ENCODE peak calls at places on chromosome 1, in ten cellular contexts. One of them, this sample, is unnamed.

GRCh38 chr1:54001620-54002019 is 16.4 kb downstream of the LDLRAD1 start:
- DNase-seq in kidney: no peak
- DNase-seq in mucosa of descending colon: no peak
- DNase-seq in lower leg skin: no peak
- DNase-seq in uterus: no peak
- DNase-seq in Peyer's patch: no peak
- DNase-seq in tibial artery: no peak
- DNase-seq in cardiac fibroblast: no peak
- DNase-seq in endothelial cell of umbilical vein: no peak
- DNase-seq in CD8-positive, alpha-beta T cell: no peak
- DNase-seq in this sample: no peak

GRCh38 chr1:66557157-66557556 is 23.2 kb downstream of the SGIP1 start:
- DNase-seq in kidney: no peak
- DNase-seq in mucosa of descending colon: no peak
- DNase-seq in lower leg skin: no peak
- DNase-seq in uterus: no peak
- DNase-seq in Peyer's patch: no peak
- DNase-seq in tibial artery: no peak
- DNase-seq in cardiac fibroblast: no peak
- DNase-seq in endothelial cell of umbilical vein: no peak
- DNase-seq in CD8-positive, alpha-beta T cell: no peak
- DNase-seq in this sample: no peak

GRCh38 chr1:199854681-199855321 is 172.7 kb upstream of the NR5A2 start:
- DNase-seq in kidney: no peak
- DNase-seq in mucosa of descending colon: no peak
- DNase-seq in lower leg skin: no peak
- DNase-seq in uterus: no peak
- DNase-seq in Peyer's patch: no peak
- DNase-seq in tibial artery: no peak
- DNase-seq in cardiac fibroblast: peak; percentile 55
- DNase-seq in endothelial cell of umbilical vein: peak; percentile 31
- DNase-seq in CD8-positive, alpha-beta T cell: no peak
- DNase-seq in this sample: no peak

GRCh38 chr1:179807691-179808485 is 64.8 kb downstream of the FAM163A start:
- DNase-seq in kidney: no peak
- DNase-seq in mucosa of descending colon: no peak
- DNase-seq in lower leg skin: no peak
- DNase-seq in uterus: no peak
- DNase-seq in Peyer's patch: no peak
- DNase-seq in tibial artery: no peak
- DNase-seq in cardiac fibroblast: peak; percentile 95
- DNase-seq in endothelial cell of umbilical vein: peak; percentile 11
- DNase-seq in CD8-positive, alpha-beta T cell: no peak
- DNase-seq in this sample: no peak

GRCh38 chr1:236862615-236863211 is 67.6 kb downstream of the MTR start:
- DNase-seq in kidney: no peak
- DNase-seq in mucosa of descending colon: peak; percentile 9
- DNase-seq in lower leg skin: no peak
- DNase-seq in uterus: no peak
- DNase-seq in Peyer's patch: no peak
- DNase-seq in tibial artery: peak; percentile 34
- DNase-seq in cardiac fibroblast: peak; percentile 7
- DNase-seq in endothelial cell of umbilical vein: no peak
- DNase-seq in CD8-positive, alpha-beta T cell: no peak
- DNase-seq in this sample: no peak

GRCh38 chr1:115476616-115477015 is 138.6 kb upstream of the NGF start:
- DNase-seq in kidney: no peak
- DNase-seq in mucosa of descending colon: no peak
- DNase-seq in lower leg skin: no peak
- DNase-seq in uterus: no peak
- DNase-seq in Peyer's patch: no peak
- DNase-seq in tibial artery: no peak
- DNase-seq in cardiac fibroblast: no peak
- DNase-seq in endothelial cell of umbilical vein: no peak
- DNase-seq in CD8-positive, alpha-beta T cell: no peak
- DNase-seq in this sample: no peak

GRCh38 chr1:224565186-224565585 is 50.9 kb upstream of the CNIH3 start:
- DNase-seq in kidney: no peak
- DNase-seq in mucosa of descending colon: no peak
- DNase-seq in lower leg skin: peak; percentile 18
- DNase-seq in uterus: no peak
- DNase-seq in Peyer's patch: no peak
- DNase-seq in tibial artery: no peak
- DNase-seq in cardiac fibroblast: peak; percentile 96
- DNase-seq in endothelial cell of umbilical vein: peak; percentile 16
- DNase-seq in CD8-positive, alpha-beta T cell: no peak
- DNase-seq in this sample: no peak

GRCh38 chr1:163824006-163824405 is 502.3 kb downstream of the NUF2 start:
- DNase-seq in kidney: no peak
- DNase-seq in mucosa of descending colon: peak; percentile 4
- DNase-seq in lower leg skin: no peak
- DNase-seq in uterus: peak; percentile 40
- DNase-seq in Peyer's patch: no peak
- DNase-seq in tibial artery: no peak
- DNase-seq in cardiac fibroblast: peak; percentile 95
- DNase-seq in endothelial cell of umbilical vein: peak; percentile 70
- DNase-seq in CD8-positive, alpha-beta T cell: no peak
- DNase-seq in this sample: no peak

GRCh38 chr1:31510304-31510703 is 66.0 kb upstream of the TINAGL1 start:
- DNase-seq in kidney: no peak
- DNase-seq in mucosa of descending colon: no peak
- DNase-seq in lower leg skin: no peak
- DNase-seq in uterus: no peak
- DNase-seq in Peyer's patch: no peak
- DNase-seq in tibial artery: no peak
- DNase-seq in cardiac fibroblast: no peak
- DNase-seq in endothelial cell of umbilical vein: no peak
- DNase-seq in CD8-positive, alpha-beta T cell: no peak
- DNase-seq in this sample: no peak

GRCh38 chr1:159307338-159307737 is 5.2 kb downstream of the FCER1A start:
- DNase-seq in kidney: no peak
- DNase-seq in mucosa of descending colon: no peak
- DNase-seq in lower leg skin: no peak
- DNase-seq in uterus: no peak
- DNase-seq in Peyer's patch: no peak
- DNase-seq in tibial artery: no peak
- DNase-seq in cardiac fibroblast: no peak
- DNase-seq in endothelial cell of umbilical vein: no peak
- DNase-seq in CD8-positive, alpha-beta T cell: no peak
- DNase-seq in this sample: no peak

GRCh38 chr1:65440322-65440864 is 19.9 kb downstream of the LEPR start:
- DNase-seq in kidney: no peak
- DNase-seq in mucosa of descending colon: no peak
- DNase-seq in lower leg skin: no peak
- DNase-seq in uterus: no peak
- DNase-seq in Peyer's patch: no peak
- DNase-seq in tibial artery: no peak
- DNase-seq in cardiac fibroblast: no peak
- DNase-seq in endothelial cell of umbilical vein: no peak
- DNase-seq in CD8-positive, alpha-beta T cell: no peak
- DNase-seq in this sample: no peak

GRCh38 chr1:209490013-209490412 is 93.5 kb upstream of the CAMK1G start:
- DNase-seq in kidney: no peak
- DNase-seq in mucosa of descending colon: no peak
- DNase-seq in lower leg skin: no peak
- DNase-seq in uterus: no peak
- DNase-seq in Peyer's patch: no peak
- DNase-seq in tibial artery: no peak
- DNase-seq in cardiac fibroblast: peak; percentile 35
- DNase-seq in endothelial cell of umbilical vein: no peak
- DNase-seq in CD8-positive, alpha-beta T cell: no peak
- DNase-seq in this sample: no peak

GRCh38 chr1:209491031-209491430 is 92.5 kb upstream of the CAMK1G start:
- DNase-seq in kidney: no peak
- DNase-seq in mucosa of descending colon: no peak
- DNase-seq in lower leg skin: no peak
- DNase-seq in uterus: no peak
- DNase-seq in Peyer's patch: no peak
- DNase-seq in tibial artery: no peak
- DNase-seq in cardiac fibroblast: no peak
- DNase-seq in endothelial cell of umbilical vein: no peak
- DNase-seq in CD8-positive, alpha-beta T cell: no peak
- DNase-seq in this sample: no peak

GRCh38 chr1:209491897-209492296 is 91.6 kb upstream of the CAMK1G start:
- DNase-seq in kidney: no peak
- DNase-seq in mucosa of descending colon: no peak
- DNase-seq in lower leg skin: no peak
- DNase-seq in uterus: no peak
- DNase-seq in Peyer's patch: no peak
- DNase-seq in tibial artery: no peak
- DNase-seq in cardiac fibroblast: no peak
- DNase-seq in endothelial cell of umbilical vein: no peak
- DNase-seq in CD8-positive, alpha-beta T cell: no peak
- DNase-seq in this sample: no peak

GRCh38 chr1:209493584-209493983 is 89.9 kb upstream of the CAMK1G start:
- DNase-seq in kidney: no peak
- DNase-seq in mucosa of descending colon: no peak
- DNase-seq in lower leg skin: no peak
- DNase-seq in uterus: no peak
- DNase-seq in Peyer's patch: no peak
- DNase-seq in tibial artery: no peak
- DNase-seq in cardiac fibroblast: no peak
- DNase-seq in endothelial cell of umbilical vein: no peak
- DNase-seq in CD8-positive, alpha-beta T cell: no peak
- DNase-seq in this sample: no peak

GRCh38 chr1:209491496-209491895 is 92.0 kb upstream of the CAMK1G start:
- DNase-seq in kidney: no peak
- DNase-seq in mucosa of descending colon: no peak
- DNase-seq in lower leg skin: no peak
- DNase-seq in uterus: no peak
- DNase-seq in Peyer's patch: no peak
- DNase-seq in tibial artery: no peak
- DNase-seq in cardiac fibroblast: no peak
- DNase-seq in endothelial cell of umbilical vein: no peak
- DNase-seq in CD8-positive, alpha-beta T cell: no peak
- DNase-seq in this sample: no peak
- H3K4me3 ChIP-seq in kidney: no peak overlapping the region
- H3K4me3 ChIP-seq in mucosa of descending colon: no peak overlapping the region
- H3K4me3 ChIP-seq in lower leg skin: no peak overlapping the region
- H3K4me3 ChIP-seq in uterus: no peak overlapping the region
- H3K4me3 ChIP-seq in Peyer's patch: no peak overlapping the region
- H3K4me3 ChIP-seq in tibial artery: no peak overlapping the region
- H3K4me3 ChIP-seq in cardiac fibroblast: no peak overlapping the region
- H3K4me3 ChIP-seq in endothelial cell of umbilical vein: no peak overlapping the region
- H3K4me3 ChIP-seq in CD8-positive, alpha-beta T cell: no peak overlapping the region
- H3K4me3 ChIP-seq in this sample: no peak overlapping the region

DNA sequence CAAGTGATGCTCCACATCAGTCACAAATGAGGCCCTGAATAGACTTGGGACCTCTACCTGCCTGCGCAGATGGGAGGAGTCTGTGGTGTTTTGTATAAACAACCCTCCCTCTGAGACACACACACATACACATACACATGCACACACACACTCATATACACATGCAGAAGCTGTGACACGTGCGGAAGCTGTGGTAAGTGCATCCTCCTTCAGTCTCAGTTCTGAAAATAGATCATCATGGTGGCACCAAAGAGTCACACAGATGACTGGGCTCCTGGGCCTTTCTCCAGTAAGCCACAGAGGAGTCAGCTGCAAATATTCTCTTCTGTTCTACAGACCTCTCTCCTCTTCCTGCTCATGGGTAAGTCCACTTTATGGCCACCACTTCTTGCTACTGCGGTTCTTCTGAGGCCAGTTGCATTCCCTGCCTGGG is at the start of gene LY9:
- DNase-seq in kidney: no peak
- DNase-seq in mucosa of descending colon: peak; percentile 67
- DNase-seq in lower leg skin: no peak
- DNase-seq in uterus: no peak
- DNase-seq in Peyer's patch: no peak
- DNase-seq in tibial artery: no peak
- DNase-seq in cardiac fibroblast: no peak
- DNase-seq in endothelial cell of umbilical vein: no peak
- DNase-seq in CD8-positive, alpha-beta T cell: peak; percentile 77
- DNase-seq in this sample: no peak
- H3K4me3 ChIP-seq in kidney: no peak within 1 kb of the TSS
- H3K4me3 ChIP-seq in mucosa of descending colon: no peak within 1 kb of the TSS
- H3K4me3 ChIP-seq in lower leg skin: no peak within 1 kb of the TSS
- H3K4me3 ChIP-seq in uterus: no peak within 1 kb of the TSS
- H3K4me3 ChIP-seq in Peyer's patch: peak within 1 kb of the TSS; percentile 36
- H3K4me3 ChIP-seq in tibial artery: no peak within 1 kb of the TSS
- H3K4me3 ChIP-seq in cardiac fibroblast: no peak within 1 kb of the TSS
- H3K4me3 ChIP-seq in endothelial cell of umbilical vein: no peak within 1 kb of the TSS
- H3K4me3 ChIP-seq in CD8-positive, alpha-beta T cell: peak within 1 kb of the TSS; percentile 74
- H3K4me3 ChIP-seq in this sample: peak within 1 kb of the TSS; percentile 16

DNA sequence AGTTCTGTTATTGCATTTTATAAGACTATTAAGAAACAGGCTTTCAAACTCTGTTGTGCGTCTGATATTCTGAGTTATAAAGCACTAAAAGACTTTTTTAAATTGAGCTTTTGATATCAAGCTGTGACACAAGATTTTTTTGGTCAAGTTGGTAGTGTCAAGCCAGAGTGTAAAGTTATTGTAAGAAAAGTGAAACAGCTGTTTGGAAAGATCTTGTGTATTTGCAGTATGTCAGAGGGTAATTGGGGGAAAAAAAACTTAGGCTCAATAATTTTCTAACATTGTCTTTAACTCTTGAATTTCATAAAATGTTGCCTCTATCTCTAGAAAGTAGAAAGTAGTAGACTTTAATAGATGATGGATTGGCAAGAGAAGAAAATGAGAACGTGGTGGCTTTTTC is 3.8 kb downstream of the CACYBP start:
- DNase-seq in kidney: no peak
- DNase-seq in mucosa of descending colon: no peak
- DNase-seq in lower leg skin: no peak
- DNase-seq in uterus: no peak
- DNase-seq in Peyer's patch: no peak
- DNase-seq in tibial artery: no peak
- DNase-seq in cardiac fibroblast: no peak
- DNase-seq in endothelial cell of umbilical vein: no peak
- DNase-seq in CD8-positive, alpha-beta T cell: no peak
- DNase-seq in this sample: no peak
- H3K4me3 ChIP-seq in kidney: no peak overlapping the region
- H3K4me3 ChIP-seq in mucosa of descending colon: no peak overlapping the region
- H3K4me3 ChIP-seq in lower leg skin: no peak overlapping the region
- H3K4me3 ChIP-seq in uterus: no peak overlapping the region
- H3K4me3 ChIP-seq in Peyer's patch: no peak overlapping the region
- H3K4me3 ChIP-seq in tibial artery: no peak overlapping the region
- H3K4me3 ChIP-seq in cardiac fibroblast: no peak overlapping the region
- H3K4me3 ChIP-seq in endothelial cell of umbilical vein: no peak overlapping the region
- H3K4me3 ChIP-seq in CD8-positive, alpha-beta T cell: no peak overlapping the region
- H3K4me3 ChIP-seq in this sample: no peak overlapping the region

GRCh38 chr1:76425843-76426145 is 351.2 kb downstream of the ST6GALNAC3 start:
- DNase-seq in kidney: no peak
- DNase-seq in mucosa of descending colon: no peak
- DNase-seq in lower leg skin: no peak
- DNase-seq in uterus: no peak
- DNase-seq in Peyer's patch: no peak
- DNase-seq in tibial artery: no peak
- DNase-seq in cardiac fibroblast: peak; percentile 79
- DNase-seq in endothelial cell of umbilical vein: peak; percentile 82
- DNase-seq in CD8-positive, alpha-beta T cell: no peak
- DNase-seq in this sample: no peak
- H3K4me3 ChIP-seq in kidney: no peak overlapping the region
- H3K4me3 ChIP-seq in mucosa of descending colon: no peak overlapping the region
- H3K4me3 ChIP-seq in lower leg skin: no peak overlapping the region
- H3K4me3 ChIP-seq in uterus: no peak overlapping the region
- H3K4me3 ChIP-seq in Peyer's patch: no peak overlapping the region
- H3K4me3 ChIP-seq in tibial artery: no peak overlapping the region
- H3K4me3 ChIP-seq in cardiac fibroblast: no peak overlapping the region
- H3K4me3 ChIP-seq in endothelial cell of umbilical vein: no peak overlapping the region
- H3K4me3 ChIP-seq in CD8-positive, alpha-beta T cell: no peak overlapping the region
- H3K4me3 ChIP-seq in this sample: no peak overlapping the region